ENCODE peak calls at places on chromosomes 12 and 14, in five cellular contexts. C is tibial nerve; G is RPMI7951; N is CD8-positive, alpha-beta T cell; W is activated naive CD4-positive, alpha-beta T cell treated with Interleukin-2 at 50 U/mL for 16 hours. T is an unnamed sample.

GRCh38 chr12:121238604-121239334 is 28.8 kb downstream of the P2RX4 start:
- DNase-seq in C (no peak), N (no peak), W (no peak), G (no peak), T (no peak)

GRCh38 chr12:110176745-110177144 is 52.6 kb downstream of the IFT81 start:
- DNase-seq in G (peak; percentile 25), N (no peak), C (no peak), W (no peak), T (no peak)

GRCh38 chr14:104393898-104394605 is 185.5 kb upstream of the C14orf180 start:
- DNase-seq in N (peak; percentile 89), G (peak; percentile 16), C (no peak), W (peak; percentile 58), T (peak; percentile 21)

GRCh38 chr12:92556622-92557421 is 146.0 kb upstream of the PLEKHG7 start:
- DNase-seq in W (no peak), N (no peak), G (no peak), C (no peak), T (no peak)

GRCh38 chr12:101920906-101921305 is 43.5 kb downstream of the DRAM1 start:
- DNase-seq in C (no peak), G (no peak), W (no peak), N (no peak), T (no peak)

GRCh38 chr12:34344851-34345522 is 322.7 kb downstream of the ALG10 start:
- DNase-seq in W (no peak), G (no peak), C (no peak), N (no peak), T (no peak)

GRCh38 chr12:64042901-64043300 is 179.2 kb downstream of the KICS2 start:
- DNase-seq in W (no peak), C (no peak), N (no peak), G (no peak), T (no peak)

GRCh38 chr14:51844482-51844881 is 15.9 kb upstream of the GNG2 start:
- DNase-seq in W (no peak), C (no peak), G (no peak), N (no peak), T (peak; percentile 88)